ENCODE peak calls at places on chromosome 21, in nine cellular contexts. N is ovary, K is adrenal gland, O is NB4, J is IMR-90, M is HCT116, T is GM12878, C is lower leg skin, Y is body of pancreas. F is an unnamed sample.

GRCh38 chr21:42737969-42738590 is 84.7 kb downstream of the PDE9A start:
- DNase-seq in Y (peak; percentile 43), C (no peak), O (peak; percentile 79), T (no peak), M (no peak), N (peak; percentile 80), J (no peak), K (peak; percentile 40), F (peak; percentile 67)

GRCh38 chr21:16279658-16280581 is 550.1 kb downstream of the USP25 start:
- DNase-seq in M (no peak), Y (no peak), N (peak; percentile 69), K (peak; percentile 63), C (peak; percentile 86), O (no peak), J (peak; percentile 10), T (no peak), F (no peak)

GRCh38 chr21:44848821-44849521 is 24.5 kb downstream of the PTTG1IP start:
- DNase-seq in J (no peak), N (peak; percentile 30), Y (peak; percentile 21), O (no peak), C (no peak), K (no peak), M (no peak), T (no peak), F (no peak)

GRCh38 chr21:46347791-46348381 is 23.9 kb downstream of the PCNT start:
- DNase-seq in T (no peak), O (no peak), K (peak; percentile 93), M (no peak), C (no peak), Y (peak; percentile 81), J (no peak), N (no peak), F (peak; percentile 84)

GRCh38 chr21:46544003-46544402 is 60.9 kb downstream of the S100B start:
- DNase-seq in Y (no peak), T (no peak), J (no peak), K (no peak), N (no peak), O (no peak), M (no peak), C (no peak), F (no peak)

GRCh38 chr21:44353200-44353970 is at the start of gene TRPM2:
- DNase-seq in M (no peak), N (no peak), J (no peak), K (no peak), O (peak; percentile 97), T (no peak), Y (no peak), C (no peak), F (peak; percentile 73)

GRCh38 chr21:45224189-45224938 is 63.3 kb downstream of the POFUT2 start:
- DNase-seq in T (no peak), C (no peak), O (no peak), Y (no peak), J (peak; percentile 52), M (no peak), K (no peak), N (no peak), F (no peak)

GRCh38 chr21:36065497-36066036 is 4.3 kb upstream of the CBR1 start:
- DNase-seq in C (no peak), N (no peak), O (peak; percentile 54), M (no peak), J (peak; percentile 65), K (no peak), T (no peak), Y (peak; percentile 57), F (no peak)

GRCh38 chr21:9763807-9764206 is 757.6 kb upstream of the TPTE start:
- DNase-seq in Y (no peak), N (no peak), O (no peak), T (no peak), K (no peak), J (no peak), C (no peak), M (no peak), F (no peak)

GRCh38 chr21:42777757-42778344 is 101.5 kb downstream of the WDR4 start:
- DNase-seq in K (no peak), N (no peak), T (peak; percentile 8), M (no peak), O (no peak), C (no peak), J (no peak), Y (no peak), F (no peak)

GRCh38 chr21:45074818-45075605 is 632 bp downstream of the ADARB1 start:
- DNase-seq in C (peak; percentile 87), N (peak; percentile 51), Y (peak; percentile 31), O (peak; percentile 70), T (no peak), M (no peak), J (no peak), K (peak; percentile 39), F (no peak)

DNA sequence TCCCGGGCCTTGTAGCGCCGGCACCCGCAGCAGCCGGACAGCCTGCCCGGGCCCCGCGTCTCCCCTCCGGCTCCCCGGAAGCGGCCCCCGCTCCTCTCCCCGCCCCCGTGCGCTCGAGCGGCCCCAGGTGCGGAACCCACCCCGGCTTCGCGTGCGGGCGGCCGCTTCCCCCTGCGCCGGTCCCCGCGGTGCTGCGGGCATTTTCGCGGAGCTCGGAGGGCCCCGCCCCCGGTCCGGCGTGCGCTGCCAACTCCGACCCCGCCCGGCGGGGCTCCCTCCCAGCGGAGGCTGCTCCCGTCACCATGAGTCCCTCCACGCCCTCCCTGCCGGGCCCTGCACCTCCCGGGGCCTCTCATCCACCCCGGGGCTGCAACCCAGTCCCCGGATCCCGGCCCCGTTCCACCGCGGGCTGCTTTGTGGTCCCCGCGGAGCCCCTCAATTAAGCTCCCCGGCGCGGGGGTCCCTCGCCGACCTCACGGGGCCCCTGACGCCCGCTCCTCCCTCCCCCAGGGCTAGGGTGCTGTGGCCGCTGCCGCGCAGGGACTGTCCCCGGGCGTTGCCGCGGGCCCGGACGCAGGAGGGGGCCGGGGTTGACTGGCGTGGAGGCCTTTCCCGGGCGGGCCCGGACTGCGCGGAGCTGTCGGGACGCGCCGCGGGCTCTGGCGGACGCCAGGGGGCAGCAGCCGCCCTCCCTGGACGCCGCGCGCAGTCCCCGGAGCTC is 159.4 kb downstream of the RUNX1 start:
- DNase-seq in K (peak; percentile 74), Y (peak; percentile 74), J (peak; percentile 77), T (no peak), O (peak; percentile 92), N (peak; percentile 84), M (no peak), C (peak; percentile 95), F (peak; percentile 84)
- TF ChIP-seq POLR2A in K (no peak), Y (peak; percentile 4), J (no peak), T (no peak), O (peak; percentile 38), N (no peak), M (no peak), C (no peak), F (no peak)

GRCh38 chr21:33901421-33902288 is 13.9 kb downstream of the ATP5PO start:
- DNase-seq in M (peak; percentile 38), J (peak; percentile 67), N (no peak), O (peak; percentile 56), C (peak; percentile 86), Y (no peak), T (no peak), K (peak; percentile 68), F (no peak)
- TF ChIP-seq POLR2A in M (no peak), J (no peak), N (no peak), O (no peak), C (no peak), Y (no peak), T (no peak), K (no peak), F (no peak)

DNA sequence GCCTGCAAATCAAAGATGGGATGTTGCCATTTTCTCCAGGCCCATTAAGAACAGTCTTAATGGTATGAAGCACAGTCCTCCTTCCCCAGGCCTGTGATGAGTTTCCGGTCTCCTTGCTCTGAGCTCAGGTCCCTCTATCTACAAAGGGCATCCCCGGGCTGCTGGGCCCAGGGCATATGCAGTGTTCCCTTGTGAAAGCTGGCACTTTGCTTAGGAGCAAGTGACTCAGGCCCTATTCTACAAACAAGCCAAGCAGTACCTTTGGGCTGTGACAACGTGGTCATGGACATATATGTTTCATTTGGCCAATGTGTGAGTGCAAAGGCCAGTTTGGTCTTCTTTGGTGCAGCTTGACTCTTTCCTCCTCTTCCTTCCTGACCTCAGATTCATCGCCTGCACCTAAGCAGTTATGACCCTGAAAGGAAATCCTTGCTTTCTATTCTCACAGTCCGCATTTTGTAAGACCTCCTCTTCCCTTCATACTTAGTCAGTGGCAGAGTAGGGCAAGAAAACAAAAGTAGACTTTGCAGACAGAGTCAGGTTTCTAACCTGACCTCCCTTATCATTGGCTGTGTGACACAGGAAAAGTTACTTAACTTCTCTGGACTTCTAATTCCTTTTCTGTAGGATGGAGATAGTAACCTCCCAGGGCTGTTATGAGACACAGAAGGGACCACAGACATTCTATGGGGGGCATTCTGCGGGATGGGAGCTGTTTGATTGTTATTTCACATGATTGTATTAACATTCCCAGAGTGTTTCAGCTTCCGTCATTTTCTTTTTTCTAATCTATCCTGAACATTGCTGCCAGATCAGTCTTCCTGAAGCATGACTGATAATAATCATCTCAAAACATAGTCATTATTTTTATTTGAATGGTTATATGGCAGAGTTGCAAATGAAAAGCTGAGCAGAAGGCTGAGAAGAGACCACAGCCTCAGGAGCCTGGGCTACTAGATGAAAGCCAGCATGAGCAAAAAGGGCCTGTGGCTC is 109.3 kb downstream of the ERG start:
- DNase-seq in O (no peak), Y (no peak), C (no peak), K (no peak), J (no peak), T (no peak), M (no peak), N (no peak), F (no peak)
- TF ChIP-seq POLR2A in O (no peak), Y (no peak), C (no peak), K (no peak), J (no peak), T (no peak), M (no peak), N (no peak), F (no peak)

GRCh38 chr21:14308234-14308633 is 74.7 kb downstream of the HSPA13 start:
- DNase-seq in J (no peak), T (no peak), N (no peak), O (peak; percentile 62), C (no peak), M (no peak), Y (no peak), K (no peak), F (no peak)

GRCh38 chr21:14300074-14300473 is 82.9 kb downstream of the HSPA13 start:
- DNase-seq in T (no peak), K (no peak), J (no peak), Y (no peak), N (no peak), M (no peak), C (no peak), O (no peak), F (no peak)

GRCh38 chr21:14306143-14306907 is 76.6 kb downstream of the HSPA13 start:
- DNase-seq in J (peak; percentile 3), C (no peak), M (no peak), O (peak; percentile 28), K (no peak), N (no peak), Y (no peak), T (no peak), F (no peak)

DNA sequence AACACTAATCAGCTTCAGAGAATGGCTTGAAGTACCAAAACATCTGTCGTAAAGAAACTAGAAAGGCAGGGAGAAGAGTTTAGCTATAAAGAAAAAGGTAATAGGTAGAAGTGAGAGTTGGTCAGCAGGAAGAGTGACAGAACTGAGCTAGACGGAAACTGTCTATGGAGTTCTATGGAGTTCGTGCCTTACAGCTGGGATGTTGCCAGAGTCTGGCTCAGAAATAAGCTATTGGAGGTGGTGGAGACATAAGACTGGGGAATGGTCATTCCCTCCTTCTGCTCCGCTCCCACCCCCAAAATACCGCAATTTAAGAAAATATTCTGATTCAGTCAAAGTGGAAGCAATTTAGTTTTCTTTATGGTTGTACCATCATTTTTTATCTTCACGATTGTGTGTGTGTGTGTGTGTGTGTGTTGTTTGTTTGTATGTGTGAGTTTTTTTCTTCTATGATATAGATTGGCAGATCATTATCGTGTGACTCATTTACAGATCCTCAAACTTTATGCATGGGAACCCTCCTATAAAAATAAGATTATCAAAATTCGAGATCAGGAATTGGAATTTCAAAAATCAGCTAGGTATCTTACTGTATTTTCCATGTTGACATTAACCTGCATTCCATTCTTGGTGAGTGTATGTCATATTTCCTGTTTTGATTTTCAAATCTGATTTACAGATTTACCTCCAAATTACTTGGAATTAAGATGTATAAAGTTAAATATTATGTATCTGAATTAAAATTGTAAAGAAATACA is 79.0 kb downstream of the HSPA13 start:
- DNase-seq in O (no peak), T (no peak), K (no peak), N (no peak), C (no peak), Y (no peak), M (no peak), J (no peak), F (no peak)
- TF ChIP-seq POLR2A in O (no peak), T (no peak), K (no peak), N (no peak), C (no peak), Y (no peak), M (no peak), J (no peak), F (no peak)